ENCODE peak calls at places on chromosomes 3 and 15, in five cellular contexts. One of them, this sample, is unnamed.

GRCh38 chr3:25021816-25022215 is 406.2 kb upstream of the RARB start:
- DNase-seq in thoracic aorta: no peak
- DNase-seq in AG10803: peak
- DNase-seq in AG09319: no peak
- DNase-seq in BE2C: no peak
- DNase-seq in this sample: no peak

GRCh38 chr3:28495301-28495700 is 146.7 kb upstream of the AZI2 start:
- DNase-seq in thoracic aorta: no peak
- DNase-seq in AG10803: no peak
- DNase-seq in BE2C: no peak
- DNase-seq in AG09319: no peak
- DNase-seq in this sample: no peak

GRCh38 chr15:40747685-40748631 is 7.1 kb downstream of the RMDN3 start:
- DNase-seq in AG09319: no peak
- DNase-seq in thoracic aorta: no peak
- DNase-seq in AG10803: no peak
- DNase-seq in BE2C: no peak
- DNase-seq in this sample: no peak

GRCh38 chr3:129039271-129040038 is 21.1 kb upstream of the GP9 start:
- DNase-seq in AG09319: no peak
- DNase-seq in thoracic aorta: no peak
- DNase-seq in BE2C: peak
- DNase-seq in AG10803: no peak
- DNase-seq in this sample: no peak

GRCh38 chr3:18657858-18658820 is 233.0 kb upstream of the SATB1 start:
- DNase-seq in AG10803: no peak
- DNase-seq in AG09319: no peak
- DNase-seq in thoracic aorta: no peak
- DNase-seq in BE2C: no peak
- DNase-seq in this sample: no peak

GRCh38 chr3:120102674-120103073 is 8.4 kb upstream of the GSK3B start:
- DNase-seq in AG09319: no peak
- DNase-seq in AG10803: no peak
- DNase-seq in BE2C: no peak
- DNase-seq in thoracic aorta: no peak
- DNase-seq in this sample: no peak

GRCh38 chr3:14274999-14275961 is 96.7 kb downstream of the LSM3 start:
- DNase-seq in AG10803: no peak
- DNase-seq in thoracic aorta: no peak
- DNase-seq in AG09319: no peak
- DNase-seq in BE2C: no peak
- DNase-seq in this sample: no peak

GRCh38 chr3:178637802-178638201 is 101.6 kb downstream of the KCNMB2 start:
- DNase-seq in AG09319: no peak
- DNase-seq in AG10803: no peak
- DNase-seq in BE2C: no peak
- DNase-seq in thoracic aorta: no peak
- DNase-seq in this sample: no peak

DNA sequence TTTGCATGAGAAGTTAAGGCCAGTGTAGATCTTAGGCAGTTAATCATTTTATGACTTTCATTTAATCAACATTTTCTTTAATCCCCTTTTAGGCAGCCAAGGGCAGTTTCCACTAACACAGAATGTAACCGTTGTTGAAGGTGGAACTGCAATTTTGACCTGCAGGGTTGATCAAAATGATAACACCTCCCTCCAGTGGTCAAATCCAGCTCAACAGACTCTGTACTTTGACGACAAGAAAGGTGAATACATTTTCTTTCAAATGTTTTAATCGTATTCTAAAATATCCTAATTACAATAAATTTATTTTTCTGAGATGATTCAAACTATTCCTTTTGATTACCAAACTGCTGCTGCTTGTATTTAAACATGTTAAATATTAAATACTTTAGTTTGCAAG is 843.2 kb downstream of the CADM2 start:
- DNase-seq in BE2C: peak
- DNase-seq in AG09319: no peak
- DNase-seq in AG10803: no peak
- DNase-seq in thoracic aorta: no peak
- DNase-seq in this sample: no peak
- TF ChIP-seq CTCF in BE2C: peak
- TF ChIP-seq CTCF in AG09319: no peak
- TF ChIP-seq CTCF in AG10803: no peak
- TF ChIP-seq CTCF in thoracic aorta: no peak
- TF ChIP-seq CTCF in this sample: no peak

DNA sequence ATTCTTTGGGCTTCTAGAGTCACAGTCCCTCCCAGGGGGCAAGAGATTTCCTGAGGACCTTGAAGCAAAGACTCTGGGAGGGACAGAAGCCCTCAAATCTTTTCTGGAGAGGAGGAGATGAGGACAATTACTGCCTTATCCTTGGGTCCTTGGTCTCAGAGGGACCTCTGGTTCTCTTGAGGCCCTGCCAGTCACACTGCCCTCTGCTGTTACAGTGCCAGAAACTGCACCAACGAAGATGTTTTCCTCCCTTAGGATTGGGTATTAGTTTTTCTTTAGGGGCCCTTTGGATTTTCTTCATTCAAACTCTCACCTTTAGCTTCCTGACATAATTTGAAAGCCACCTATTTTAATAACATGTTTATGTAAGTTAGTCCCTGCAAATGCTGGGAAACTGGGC is 58.2 kb upstream of the SCN5A start:
- DNase-seq in thoracic aorta: no peak
- DNase-seq in AG10803: no peak
- DNase-seq in AG09319: no peak
- DNase-seq in BE2C: no peak
- DNase-seq in this sample: no peak
- TF ChIP-seq CTCF in thoracic aorta: no peak
- TF ChIP-seq CTCF in AG10803: peak
- TF ChIP-seq CTCF in AG09319: peak
- TF ChIP-seq CTCF in BE2C: peak
- TF ChIP-seq CTCF in this sample: no peak

DNA sequence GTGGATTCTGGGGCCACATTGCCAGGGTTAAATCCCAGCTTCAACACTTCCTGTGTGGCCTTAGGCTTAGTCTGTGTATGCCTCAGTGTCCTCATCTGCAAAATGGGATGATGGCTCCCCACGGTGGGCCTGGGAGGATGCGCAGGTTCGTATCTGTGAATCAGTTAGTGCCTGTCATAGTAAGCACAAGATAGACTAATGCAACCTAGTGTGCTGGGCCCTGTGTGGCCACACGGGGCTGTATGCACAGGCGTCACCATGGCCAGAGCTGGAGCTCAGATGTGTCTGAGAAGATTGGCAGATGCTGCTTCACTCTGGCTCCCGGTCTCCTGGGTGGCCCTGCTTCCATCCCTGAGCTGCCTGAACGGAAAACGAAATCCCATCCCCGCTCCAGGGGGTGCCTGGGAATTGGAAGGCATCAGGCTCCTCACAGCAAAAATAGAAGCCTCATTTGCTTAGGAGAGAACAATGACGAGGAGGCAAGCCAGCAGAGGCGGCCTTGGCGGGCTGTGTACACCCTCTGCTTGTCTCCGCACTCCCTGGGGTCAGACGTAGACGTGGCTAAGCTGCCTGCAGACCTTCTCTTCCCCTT is 103.6 kb downstream of the APBA2 start:
- DNase-seq in thoracic aorta: no peak
- DNase-seq in AG09319: no peak
- DNase-seq in BE2C: peak
- DNase-seq in AG10803: no peak
- DNase-seq in this sample: no peak
- TF ChIP-seq CTCF in thoracic aorta: no peak
- TF ChIP-seq CTCF in AG09319: no peak
- TF ChIP-seq CTCF in BE2C: peak
- TF ChIP-seq CTCF in AG10803: peak
- TF ChIP-seq CTCF in this sample: no peak

GRCh38 chr3:171704002-171704401 is 106.3 kb downstream of the PLD1 start:
- DNase-seq in AG10803: peak
- DNase-seq in AG09319: no peak
- DNase-seq in thoracic aorta: no peak
- DNase-seq in BE2C: peak
- DNase-seq in this sample: peak
- TF ChIP-seq CTCF in AG10803: peak
- TF ChIP-seq CTCF in AG09319: peak
- TF ChIP-seq CTCF in thoracic aorta: peak
- TF ChIP-seq CTCF in BE2C: peak
- TF ChIP-seq CTCF in this sample: peak

This sample was measured in natural killer cell.